ENCODE peak calls at places on chromosomes 5 and 9, in nine cellular contexts. One of them, this sample, is unnamed.

GRCh38 chr5:150486402-150487198 is 21.3 kb upstream of the NDST1 start:
- DNase-seq in HTR-8/SVneo: no peak
- DNase-seq in activated CD8-positive, alpha-beta memory T cell treated with anti-CD3 and anti-CD28 coated beads, Interleukin-2, amount 50 U/mL, for 48 hours: peak
- DNase-seq in adrenal gland: peak
- DNase-seq in SW480: peak
- DNase-seq in AG09319: no peak
- DNase-seq in NCI-H1105 treated with DMSO at 0.1 percent for 48 hours: peak
- DNase-seq in sciatic nerve: peak
- DNase-seq in fibroblast of villous mesenchyme: peak
- DNase-seq in this sample: no peak

GRCh38 chr5:101080485-101081240 is 177.6 kb upstream of the ST8SIA4 start:
- DNase-seq in HTR-8/SVneo: no peak
- DNase-seq in NCI-H1105 treated with DMSO at 0.1 percent for 48 hours: no peak
- DNase-seq in SW480: no peak
- DNase-seq in activated CD8-positive, alpha-beta memory T cell treated with anti-CD3 and anti-CD28 coated beads, Interleukin-2, amount 50 U/mL, for 48 hours: no peak
- DNase-seq in AG09319: no peak
- DNase-seq in fibroblast of villous mesenchyme: peak
- DNase-seq in adrenal gland: no peak
- DNase-seq in sciatic nerve: no peak
- DNase-seq in this sample: no peak

GRCh38 chr9:113600477-113600851 is 136.9 kb downstream of the RGS3 start:
- DNase-seq in activated CD8-positive, alpha-beta memory T cell treated with anti-CD3 and anti-CD28 coated beads, Interleukin-2, amount 50 U/mL, for 48 hours: no peak
- DNase-seq in adrenal gland: peak
- DNase-seq in NCI-H1105 treated with DMSO at 0.1 percent for 48 hours: no peak
- DNase-seq in HTR-8/SVneo: no peak
- DNase-seq in sciatic nerve: no peak
- DNase-seq in AG09319: no peak
- DNase-seq in fibroblast of villous mesenchyme: no peak
- DNase-seq in SW480: no peak
- DNase-seq in this sample: no peak

GRCh38 chr5:137647401-137647800 is 88.5 kb downstream of the KLHL3 start:
- DNase-seq in HTR-8/SVneo: no peak
- DNase-seq in activated CD8-positive, alpha-beta memory T cell treated with anti-CD3 and anti-CD28 coated beads, Interleukin-2, amount 50 U/mL, for 48 hours: no peak
- DNase-seq in adrenal gland: no peak
- DNase-seq in NCI-H1105 treated with DMSO at 0.1 percent for 48 hours: no peak
- DNase-seq in AG09319: no peak
- DNase-seq in sciatic nerve: no peak
- DNase-seq in fibroblast of villous mesenchyme: no peak
- DNase-seq in SW480: no peak
- DNase-seq in this sample: no peak

GRCh38 chr5:164941102-164941501 is 1435.7 kb downstream of the MAT2B start:
- DNase-seq in HTR-8/SVneo: no peak
- DNase-seq in fibroblast of villous mesenchyme: no peak
- DNase-seq in adrenal gland: no peak
- DNase-seq in activated CD8-positive, alpha-beta memory T cell treated with anti-CD3 and anti-CD28 coated beads, Interleukin-2, amount 50 U/mL, for 48 hours: no peak
- DNase-seq in NCI-H1105 treated with DMSO at 0.1 percent for 48 hours: no peak
- DNase-seq in AG09319: no peak
- DNase-seq in SW480: no peak
- DNase-seq in sciatic nerve: no peak
- DNase-seq in this sample: no peak

GRCh38 chr9:114462791-114463190 is 42.5 kb downstream of the WHRN start:
- DNase-seq in fibroblast of villous mesenchyme: no peak
- DNase-seq in NCI-H1105 treated with DMSO at 0.1 percent for 48 hours: no peak
- DNase-seq in SW480: no peak
- DNase-seq in adrenal gland: no peak
- DNase-seq in activated CD8-positive, alpha-beta memory T cell treated with anti-CD3 and anti-CD28 coated beads, Interleukin-2, amount 50 U/mL, for 48 hours: no peak
- DNase-seq in sciatic nerve: no peak
- DNase-seq in AG09319: no peak
- DNase-seq in HTR-8/SVneo: no peak
- DNase-seq in this sample: no peak

GRCh38 chr5:17219006-17219422 is 1.6 kb downstream of the BASP1 start:
- DNase-seq in activated CD8-positive, alpha-beta memory T cell treated with anti-CD3 and anti-CD28 coated beads, Interleukin-2, amount 50 U/mL, for 48 hours: no peak
- DNase-seq in fibroblast of villous mesenchyme: peak
- DNase-seq in SW480: no peak
- DNase-seq in AG09319: no peak
- DNase-seq in adrenal gland: no peak
- DNase-seq in NCI-H1105 treated with DMSO at 0.1 percent for 48 hours: no peak
- DNase-seq in sciatic nerve: peak
- DNase-seq in HTR-8/SVneo: peak
- DNase-seq in this sample: no peak

GRCh38 chr5:110965773-110966581 is 105.5 kb upstream of the TSLP start:
- DNase-seq in activated CD8-positive, alpha-beta memory T cell treated with anti-CD3 and anti-CD28 coated beads, Interleukin-2, amount 50 U/mL, for 48 hours: no peak
- DNase-seq in NCI-H1105 treated with DMSO at 0.1 percent for 48 hours: no peak
- DNase-seq in AG09319: no peak
- DNase-seq in HTR-8/SVneo: no peak
- DNase-seq in adrenal gland: no peak
- DNase-seq in fibroblast of villous mesenchyme: peak
- DNase-seq in SW480: no peak
- DNase-seq in sciatic nerve: no peak
- DNase-seq in this sample: no peak

GRCh38 chr5:53642006-53642405 is 81.6 kb downstream of the NDUFS4 start:
- DNase-seq in activated CD8-positive, alpha-beta memory T cell treated with anti-CD3 and anti-CD28 coated beads, Interleukin-2, amount 50 U/mL, for 48 hours: no peak
- DNase-seq in NCI-H1105 treated with DMSO at 0.1 percent for 48 hours: no peak
- DNase-seq in fibroblast of villous mesenchyme: peak
- DNase-seq in sciatic nerve: no peak
- DNase-seq in SW480: peak
- DNase-seq in AG09319: no peak
- DNase-seq in HTR-8/SVneo: no peak
- DNase-seq in adrenal gland: no peak
- DNase-seq in this sample: no peak

GRCh38 chr9:77946969-77947368 is 84.6 kb downstream of the GNAQ start:
- DNase-seq in sciatic nerve: no peak
- DNase-seq in HTR-8/SVneo: no peak
- DNase-seq in SW480: no peak
- DNase-seq in fibroblast of villous mesenchyme: peak
- DNase-seq in AG09319: no peak
- DNase-seq in NCI-H1105 treated with DMSO at 0.1 percent for 48 hours: no peak
- DNase-seq in activated CD8-positive, alpha-beta memory T cell treated with anti-CD3 and anti-CD28 coated beads, Interleukin-2, amount 50 U/mL, for 48 hours: no peak
- DNase-seq in adrenal gland: no peak
- DNase-seq in this sample: no peak

GRCh38 chr5:92912280-92912679 is 668.7 kb downstream of the NR2F1-AS1 start:
- DNase-seq in fibroblast of villous mesenchyme: no peak
- DNase-seq in adrenal gland: no peak
- DNase-seq in NCI-H1105 treated with DMSO at 0.1 percent for 48 hours: no peak
- DNase-seq in HTR-8/SVneo: no peak
- DNase-seq in sciatic nerve: no peak
- DNase-seq in activated CD8-positive, alpha-beta memory T cell treated with anti-CD3 and anti-CD28 coated beads, Interleukin-2, amount 50 U/mL, for 48 hours: no peak
- DNase-seq in SW480: no peak
- DNase-seq in AG09319: no peak
- DNase-seq in this sample: no peak

GRCh38 chr5:6435356-6435755 is 13.3 kb upstream of the UBE2QL1 start:
- DNase-seq in activated CD8-positive, alpha-beta memory T cell treated with anti-CD3 and anti-CD28 coated beads, Interleukin-2, amount 50 U/mL, for 48 hours: no peak
- DNase-seq in SW480: peak
- DNase-seq in HTR-8/SVneo: no peak
- DNase-seq in adrenal gland: no peak
- DNase-seq in AG09319: no peak
- DNase-seq in NCI-H1105 treated with DMSO at 0.1 percent for 48 hours: no peak
- DNase-seq in sciatic nerve: no peak
- DNase-seq in fibroblast of villous mesenchyme: peak
- DNase-seq in this sample: no peak

GRCh38 chr9:87656485-87656884 is 69.4 kb upstream of the CTSL start:
- DNase-seq in SW480: no peak
- DNase-seq in sciatic nerve: no peak
- DNase-seq in NCI-H1105 treated with DMSO at 0.1 percent for 48 hours: no peak
- DNase-seq in AG09319: no peak
- DNase-seq in fibroblast of villous mesenchyme: peak
- DNase-seq in activated CD8-positive, alpha-beta memory T cell treated with anti-CD3 and anti-CD28 coated beads, Interleukin-2, amount 50 U/mL, for 48 hours: no peak
- DNase-seq in adrenal gland: no peak
- DNase-seq in HTR-8/SVneo: no peak
- DNase-seq in this sample: no peak

GRCh38 chr5:137602721-137603273 is 103.7 kb upstream of the SPOCK1 start:
- DNase-seq in fibroblast of villous mesenchyme: no peak
- DNase-seq in sciatic nerve: no peak
- DNase-seq in HTR-8/SVneo: no peak
- DNase-seq in activated CD8-positive, alpha-beta memory T cell treated with anti-CD3 and anti-CD28 coated beads, Interleukin-2, amount 50 U/mL, for 48 hours: no peak
- DNase-seq in NCI-H1105 treated with DMSO at 0.1 percent for 48 hours: no peak
- DNase-seq in AG09319: no peak
- DNase-seq in adrenal gland: no peak
- DNase-seq in SW480: no peak
- DNase-seq in this sample: no peak

GRCh38 chr5:124341066-124341943 is 405.1 kb downstream of the ZNF608 start:
- DNase-seq in fibroblast of villous mesenchyme: peak
- DNase-seq in AG09319: no peak
- DNase-seq in NCI-H1105 treated with DMSO at 0.1 percent for 48 hours: no peak
- DNase-seq in activated CD8-positive, alpha-beta memory T cell treated with anti-CD3 and anti-CD28 coated beads, Interleukin-2, amount 50 U/mL, for 48 hours: no peak
- DNase-seq in SW480: no peak
- DNase-seq in sciatic nerve: no peak
- DNase-seq in HTR-8/SVneo: no peak
- DNase-seq in adrenal gland: peak
- DNase-seq in this sample: no peak

GRCh38 chr9:131651160-131651559 is 88.7 kb downstream of the RAPGEF1 start:
- DNase-seq in sciatic nerve: no peak
- DNase-seq in fibroblast of villous mesenchyme: no peak
- DNase-seq in NCI-H1105 treated with DMSO at 0.1 percent for 48 hours: no peak
- DNase-seq in AG09319: no peak
- DNase-seq in adrenal gland: no peak
- DNase-seq in HTR-8/SVneo: no peak
- DNase-seq in SW480: no peak
- DNase-seq in activated CD8-positive, alpha-beta memory T cell treated with anti-CD3 and anti-CD28 coated beads, Interleukin-2, amount 50 U/mL, for 48 hours: no peak
- DNase-seq in this sample: no peak

GRCh38 chr5:172123269-172123692 is 64.7 kb downstream of the STK10 start:
- DNase-seq in NCI-H1105 treated with DMSO at 0.1 percent for 48 hours: peak
- DNase-seq in SW480: peak
- DNase-seq in adrenal gland: peak
- DNase-seq in fibroblast of villous mesenchyme: peak
- DNase-seq in activated CD8-positive, alpha-beta memory T cell treated with anti-CD3 and anti-CD28 coated beads, Interleukin-2, amount 50 U/mL, for 48 hours: no peak
- DNase-seq in HTR-8/SVneo: peak
- DNase-seq in sciatic nerve: peak
- DNase-seq in AG09319: peak
- DNase-seq in this sample: no peak

GRCh38 chr9:111036068-111036789 is 2.0 kb downstream of the LPAR1 start:
- DNase-seq in sciatic nerve: peak
- DNase-seq in fibroblast of villous mesenchyme: peak
- DNase-seq in activated CD8-positive, alpha-beta memory T cell treated with anti-CD3 and anti-CD28 coated beads, Interleukin-2, amount 50 U/mL, for 48 hours: no peak
- DNase-seq in HTR-8/SVneo: no peak
- DNase-seq in NCI-H1105 treated with DMSO at 0.1 percent for 48 hours: no peak
- DNase-seq in adrenal gland: peak
- DNase-seq in AG09319: no peak
- DNase-seq in SW480: no peak
- DNase-seq in this sample: no peak

GRCh38 chr5:143066556-143067281 is 296.5 kb downstream of the ARHGAP26 start:
- DNase-seq in fibroblast of villous mesenchyme: peak
- DNase-seq in NCI-H1105 treated with DMSO at 0.1 percent for 48 hours: no peak
- DNase-seq in AG09319: no peak
- DNase-seq in sciatic nerve: no peak
- DNase-seq in SW480: no peak
- DNase-seq in activated CD8-positive, alpha-beta memory T cell treated with anti-CD3 and anti-CD28 coated beads, Interleukin-2, amount 50 U/mL, for 48 hours: no peak
- DNase-seq in HTR-8/SVneo: no peak
- DNase-seq in adrenal gland: no peak
- DNase-seq in this sample: no peak

GRCh38 chr9:86944974-86945867 is 2.1 kb downstream of the GAS1 start:
- DNase-seq in SW480: no peak
- DNase-seq in AG09319: no peak
- DNase-seq in fibroblast of villous mesenchyme: no peak
- DNase-seq in sciatic nerve: peak
- DNase-seq in HTR-8/SVneo: no peak
- DNase-seq in activated CD8-positive, alpha-beta memory T cell treated with anti-CD3 and anti-CD28 coated beads, Interleukin-2, amount 50 U/mL, for 48 hours: peak
- DNase-seq in adrenal gland: peak
- DNase-seq in NCI-H1105 treated with DMSO at 0.1 percent for 48 hours: no peak
- DNase-seq in this sample: no peak

GRCh38 chr9:88502552-88503034 is 32.4 kb upstream of the NXNL2 start:
- DNase-seq in adrenal gland: no peak
- DNase-seq in NCI-H1105 treated with DMSO at 0.1 percent for 48 hours: no peak
- DNase-seq in HTR-8/SVneo: no peak
- DNase-seq in fibroblast of villous mesenchyme: no peak
- DNase-seq in activated CD8-positive, alpha-beta memory T cell treated with anti-CD3 and anti-CD28 coated beads, Interleukin-2, amount 50 U/mL, for 48 hours: no peak
- DNase-seq in SW480: no peak
- DNase-seq in AG09319: no peak
- DNase-seq in sciatic nerve: no peak
- DNase-seq in this sample: no peak

GRCh38 chr9:70589571-70590263 is 175.3 kb upstream of the KLF9 start:
- DNase-seq in sciatic nerve: no peak
- DNase-seq in SW480: no peak
- DNase-seq in HTR-8/SVneo: no peak
- DNase-seq in adrenal gland: no peak
- DNase-seq in NCI-H1105 treated with DMSO at 0.1 percent for 48 hours: no peak
- DNase-seq in fibroblast of villous mesenchyme: peak
- DNase-seq in activated CD8-positive, alpha-beta memory T cell treated with anti-CD3 and anti-CD28 coated beads, Interleukin-2, amount 50 U/mL, for 48 hours: no peak
- DNase-seq in AG09319: peak
- DNase-seq in this sample: no peak

GRCh38 chr5:125140855-125141254 is 394.4 kb upstream of the ZNF608 start:
- DNase-seq in AG09319: peak
- DNase-seq in fibroblast of villous mesenchyme: peak
- DNase-seq in HTR-8/SVneo: no peak
- DNase-seq in adrenal gland: no peak
- DNase-seq in NCI-H1105 treated with DMSO at 0.1 percent for 48 hours: no peak
- DNase-seq in activated CD8-positive, alpha-beta memory T cell treated with anti-CD3 and anti-CD28 coated beads, Interleukin-2, amount 50 U/mL, for 48 hours: no peak
- DNase-seq in SW480: no peak
- DNase-seq in sciatic nerve: no peak
- DNase-seq in this sample: no peak

GRCh38 chr9:125987420-125987819 is 240.2 kb downstream of the PBX3 start:
- DNase-seq in NCI-H1105 treated with DMSO at 0.1 percent for 48 hours: no peak
- DNase-seq in SW480: no peak
- DNase-seq in sciatic nerve: peak
- DNase-seq in AG09319: no peak
- DNase-seq in adrenal gland: no peak
- DNase-seq in fibroblast of villous mesenchyme: no peak
- DNase-seq in HTR-8/SVneo: no peak
- DNase-seq in activated CD8-positive, alpha-beta memory T cell treated with anti-CD3 and anti-CD28 coated beads, Interleukin-2, amount 50 U/mL, for 48 hours: no peak
- DNase-seq in this sample: no peak

GRCh38 chr9:74777136-74777879 is 110.4 kb downstream of the TRPM6 start:
- DNase-seq in HTR-8/SVneo: peak
- DNase-seq in AG09319: peak
- DNase-seq in sciatic nerve: peak
- DNase-seq in fibroblast of villous mesenchyme: peak
- DNase-seq in activated CD8-positive, alpha-beta memory T cell treated with anti-CD3 and anti-CD28 coated beads, Interleukin-2, amount 50 U/mL, for 48 hours: peak
- DNase-seq in NCI-H1105 treated with DMSO at 0.1 percent for 48 hours: peak
- DNase-seq in SW480: peak
- DNase-seq in adrenal gland: peak
- DNase-seq in this sample: peak

GRCh38 chr9:127568618-127568970 is 43.5 kb upstream of the STXBP1 start:
- DNase-seq in sciatic nerve: no peak
- DNase-seq in NCI-H1105 treated with DMSO at 0.1 percent for 48 hours: peak
- DNase-seq in adrenal gland: no peak
- DNase-seq in AG09319: no peak
- DNase-seq in activated CD8-positive, alpha-beta memory T cell treated with anti-CD3 and anti-CD28 coated beads, Interleukin-2, amount 50 U/mL, for 48 hours: no peak
- DNase-seq in fibroblast of villous mesenchyme: no peak
- DNase-seq in HTR-8/SVneo: no peak
- DNase-seq in SW480: no peak
- DNase-seq in this sample: no peak

GRCh38 chr5:33816791-33817190 is 75.0 kb downstream of the ADAMTS12 start:
- DNase-seq in sciatic nerve: no peak
- DNase-seq in HTR-8/SVneo: no peak
- DNase-seq in SW480: no peak
- DNase-seq in activated CD8-positive, alpha-beta memory T cell treated with anti-CD3 and anti-CD28 coated beads, Interleukin-2, amount 50 U/mL, for 48 hours: no peak
- DNase-seq in fibroblast of villous mesenchyme: peak
- DNase-seq in adrenal gland: no peak
- DNase-seq in NCI-H1105 treated with DMSO at 0.1 percent for 48 hours: no peak
- DNase-seq in AG09319: no peak
- DNase-seq in this sample: no peak

GRCh38 chr9:130689937-130690700 is 3.5 kb upstream of the EXOSC2 start:
- DNase-seq in sciatic nerve: peak
- DNase-seq in NCI-H1105 treated with DMSO at 0.1 percent for 48 hours: peak
- DNase-seq in HTR-8/SVneo: peak
- DNase-seq in AG09319: peak
- DNase-seq in SW480: peak
- DNase-seq in activated CD8-positive, alpha-beta memory T cell treated with anti-CD3 and anti-CD28 coated beads, Interleukin-2, amount 50 U/mL, for 48 hours: no peak
- DNase-seq in adrenal gland: peak
- DNase-seq in fibroblast of villous mesenchyme: peak
- DNase-seq in this sample: peak

GRCh38 chr9:89814340-89815040 is 209.7 kb downstream of the GADD45G start:
- DNase-seq in activated CD8-positive, alpha-beta memory T cell treated with anti-CD3 and anti-CD28 coated beads, Interleukin-2, amount 50 U/mL, for 48 hours: no peak
- DNase-seq in adrenal gland: peak
- DNase-seq in HTR-8/SVneo: no peak
- DNase-seq in fibroblast of villous mesenchyme: peak
- DNase-seq in AG09319: no peak
- DNase-seq in NCI-H1105 treated with DMSO at 0.1 percent for 48 hours: no peak
- DNase-seq in sciatic nerve: no peak
- DNase-seq in SW480: no peak
- DNase-seq in this sample: no peak

GRCh38 chr5:167794121-167794520 is 497.3 kb upstream of the WWC1 start:
- DNase-seq in AG09319: no peak
- DNase-seq in sciatic nerve: no peak
- DNase-seq in HTR-8/SVneo: no peak
- DNase-seq in fibroblast of villous mesenchyme: no peak
- DNase-seq in adrenal gland: no peak
- DNase-seq in SW480: no peak
- DNase-seq in activated CD8-positive, alpha-beta memory T cell treated with anti-CD3 and anti-CD28 coated beads, Interleukin-2, amount 50 U/mL, for 48 hours: no peak
- DNase-seq in NCI-H1105 treated with DMSO at 0.1 percent for 48 hours: no peak
- DNase-seq in this sample: no peak

GRCh38 chr5:10354048-10354872 is 765 bp downstream of the MARCHF6 start:
- DNase-seq in NCI-H1105 treated with DMSO at 0.1 percent for 48 hours: peak
- DNase-seq in AG09319: no peak
- DNase-seq in fibroblast of villous mesenchyme: peak
- DNase-seq in sciatic nerve: peak
- DNase-seq in SW480: peak
- DNase-seq in HTR-8/SVneo: no peak
- DNase-seq in adrenal gland: peak
- DNase-seq in activated CD8-positive, alpha-beta memory T cell treated with anti-CD3 and anti-CD28 coated beads, Interleukin-2, amount 50 U/mL, for 48 hours: peak
- DNase-seq in this sample: no peak